ENCODE peak calls at places on chromosomes 16 and 17, in ten cellular contexts. G, C, X, T, E, F, N, R, I and L are unnamed samples.

GRCh38 chr17:58679263-58680037 is 12.4 kb downstream of the TEX14 start:
- DNase-seq in F (peak; percentile 90), R (peak; percentile 66), G (no peak), E (peak; percentile 43), X (no peak), C (no peak), I (no peak), T (peak; percentile 60), N (peak; percentile 87), L (peak; percentile 82)

GRCh38 chr17:82287849-82288601 is 14.5 kb upstream of the CSNK1D start:
- DNase-seq in I (no peak), F (peak; percentile 89), R (peak; percentile 97), C (peak; percentile 89), T (peak; percentile 98), E (peak; percentile 94), N (peak; percentile 65), G (no peak), X (peak; percentile 66), L (peak; percentile 87)

GRCh38 chr16:56363181-56363716 is 62.1 kb downstream of the AMFR start:
- DNase-seq in E (no peak), X (no peak), F (no peak), N (no peak), G (no peak), R (no peak), I (no peak), T (no peak), C (no peak), L (no peak)

GRCh38 chr17:79079421-79080200 is 5.0 kb downstream of the ENGASE start:
- DNase-seq in G (peak; percentile 27), F (no peak), E (no peak), C (no peak), X (no peak), N (no peak), R (no peak), I (no peak), T (no peak), L (no peak)

GRCh38 chr17:41666336-41666680 is 22.4 kb upstream of the EIF1 start:
- DNase-seq in N (peak; percentile 53), I (no peak), R (peak; percentile 41), C (no peak), T (peak; percentile 44), F (peak; percentile 58), X (peak; percentile 51), E (no peak), G (peak; percentile 58), L (peak; percentile 55)

GRCh38 chr17:51733166-51733565 is 425.3 kb downstream of the CA10 start:
- DNase-seq in N (no peak), I (no peak), X (no peak), E (no peak), C (no peak), G (no peak), R (no peak), T (no peak), F (no peak), L (no peak)

GRCh38 chr16:76818611-76819181 is 372.3 kb upstream of the MON1B start:
- DNase-seq in E (no peak), R (peak; percentile 17), G (no peak), F (no peak), T (no peak), N (no peak), X (no peak), I (no peak), C (no peak), L (peak; percentile 5)

GRCh38 chr17:50542795-50543774 is 3.9 kb upstream of the SPATA20 start:
- DNase-seq in T (peak; percentile 79), E (peak; percentile 59), X (no peak), C (peak; percentile 84), G (no peak), N (no peak), F (no peak), R (no peak), I (no peak), L (no peak)

GRCh38 chr16:23334950-23335349 is 32.8 kb downstream of the SCNN1B start:
- DNase-seq in R (no peak), N (no peak), E (no peak), T (no peak), C (no peak), X (no peak), G (no peak), I (no peak), F (no peak), L (no peak)

GRCh38 chr16:15874745-15875314 is 13.6 kb downstream of the CEP20 start:
- DNase-seq in F (peak; percentile 82), X (peak; percentile 66), T (peak; percentile 60), I (no peak), G (peak; percentile 60), R (peak; percentile 85), C (no peak), E (peak; percentile 67), N (peak; percentile 64), L (peak; percentile 83)

GRCh38 chr16:53912155-53912554 is 208.2 kb downstream of the FTO start:
- DNase-seq in X (no peak), I (no peak), R (no peak), G (no peak), F (no peak), C (no peak), N (no peak), E (peak; percentile 80), T (no peak), L (no peak)

GRCh38 chr17:28117304-28117703 is 74.8 kb downstream of the NLK start:
- DNase-seq in I (no peak), F (no peak), G (no peak), R (no peak), N (no peak), T (no peak), X (no peak), C (no peak), E (no peak), L (no peak)

GRCh38 chr17:73311428-73311780 is 397 bp downstream of the CDC42EP4 start:
- DNase-seq in I (no peak), E (no peak), N (no peak), T (no peak), X (peak; percentile 64), R (no peak), G (no peak), F (no peak), C (peak; percentile 87), L (no peak)

GRCh38 chr16:51636913-51637743 is 486.1 kb upstream of the SALL1 start:
- DNase-seq in G (peak; percentile 48), E (peak; percentile 81), N (no peak), I (no peak), T (peak; percentile 48), R (peak; percentile 43), F (peak; percentile 10), C (no peak), X (no peak), L (peak; percentile 20)

GRCh38 chr17:8123695-8124349 is at the start of gene HES7:
- DNase-seq in N (no peak), G (peak; percentile 53), R (no peak), C (peak; percentile 60), X (peak; percentile 50), I (no peak), F (no peak), T (peak; percentile 35), E (no peak), L (peak; percentile 26)

GRCh38 chr16:35525979-35526590 is 2066.7 kb downstream of the TP53TG3F start:
- DNase-seq in R (no peak), C (no peak), E (no peak), T (peak; percentile 65), X (no peak), N (no peak), I (no peak), F (no peak), G (peak; percentile 59), L (no peak)

GRCh38 chr16:2825049-2825742 is 4.9 kb upstream of the ZG16B start:
- DNase-seq in F (no peak), E (no peak), C (no peak), R (no peak), X (no peak), T (peak; percentile 5), G (no peak), N (no peak), I (no peak), L (no peak)

DNA sequence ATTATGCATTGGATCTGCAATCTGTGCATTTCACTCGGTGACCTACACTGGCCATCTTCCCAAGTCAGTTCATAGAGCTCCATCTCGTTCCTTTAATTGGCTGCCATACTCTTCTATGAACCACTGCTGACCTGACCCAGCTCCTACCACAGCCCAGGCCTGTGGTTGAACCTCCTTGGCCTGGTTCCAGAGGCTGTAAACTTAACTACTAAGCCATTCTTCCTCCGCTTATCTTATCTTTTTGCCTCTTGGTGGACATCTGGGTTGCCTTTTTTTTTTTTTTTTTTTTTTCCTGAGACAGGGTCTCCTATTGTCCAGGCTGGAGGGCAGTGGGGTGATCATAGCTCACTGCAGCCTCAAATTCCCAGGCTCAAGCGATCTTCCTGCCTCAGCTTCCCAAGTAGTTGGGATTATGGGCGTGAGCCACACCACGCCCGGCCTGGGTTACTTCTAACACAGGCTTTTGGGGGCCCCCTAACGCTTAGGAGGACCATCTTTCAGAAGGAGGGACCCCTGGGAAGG is 18.3 kb downstream of the COQ7 start:
- DNase-seq in I (no peak), E (no peak), G (peak; percentile 22), R (peak; percentile 44), X (no peak), F (peak; percentile 67), C (no peak), N (peak; percentile 40), T (no peak), L (peak; percentile 18)
- H3K4me3 ChIP-seq in I (no peak overlapping the region), E (no peak overlapping the region), G (no peak overlapping the region), R (no peak overlapping the region), X (no peak overlapping the region), F (no peak overlapping the region), C (no peak overlapping the region), N (no peak overlapping the region), T (no peak overlapping the region), L (no peak overlapping the region)

GRCh38 chr17:32803544-32803943 is 73.4 kb downstream of the MYO1D start:
- DNase-seq in T (no peak), G (no peak), R (peak; percentile 76), X (no peak), C (no peak), E (no peak), F (peak; percentile 49), I (no peak), N (no peak), L (peak; percentile 27)
- TF ChIP-seq CTCF in T (no peak), G (no peak), R (no peak), X (no peak), C (no peak), E (no peak), F (no peak), I (no peak), N (no peak), L (no peak)

DNA sequence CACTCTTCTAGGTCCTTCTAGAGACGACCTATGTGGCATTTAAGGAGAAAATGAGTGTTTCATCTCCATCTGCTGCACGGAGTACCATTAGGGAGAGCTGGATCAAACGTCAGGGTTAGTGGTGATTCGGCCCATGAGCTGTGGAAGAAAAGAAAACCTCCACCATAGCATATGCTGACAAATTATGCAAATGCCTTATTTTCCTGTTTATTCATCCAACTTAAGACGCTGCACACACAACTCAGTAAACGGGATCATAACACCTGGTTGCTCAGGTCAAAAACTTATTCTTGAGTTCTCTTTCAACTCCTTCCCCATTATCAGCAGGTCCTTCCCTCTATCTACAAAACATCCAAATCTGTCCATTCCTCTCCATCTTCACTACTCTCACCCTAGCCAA is 1.3 kb upstream of the MOSMO start:
- DNase-seq in C (no peak), T (no peak), X (no peak), F (no peak), G (no peak), I (no peak), R (no peak), E (no peak), N (no peak), L (no peak)
- H3K4me3 ChIP-seq in C (no peak overlapping the region), T (no peak overlapping the region), X (no peak overlapping the region), F (peak overlapping the region; percentile 82), G (peak overlapping the region; percentile 96), I (no peak overlapping the region), R (no peak overlapping the region), E (no peak overlapping the region), N (no peak overlapping the region), L (no peak overlapping the region)

GRCh38 chr17:45223541-45224528 is 2.1 kb downstream of the FMNL1 start:
- DNase-seq in E (no peak), C (peak; percentile 64), X (no peak), F (no peak), I (peak; percentile 56), G (no peak), R (no peak), N (no peak), T (no peak), L (no peak)
- TF ChIP-seq CTCF in E (no peak), C (no peak), X (no peak), F (no peak), I (peak; percentile 21), G (no peak), R (no peak), N (no peak), T (no peak), L (no peak)